ENCODE peak calls at places on chromosomes 16 and 17, in four cellular contexts. C, A, E and S are unnamed samples.

GRCh38 chr17:6558932-6559752 is 2.8 kb upstream of the PITPNM3 start:
- DNase-seq in C (no peak), A (no peak), E (no peak), S (no peak)

GRCh38 chr17:75665981-75666380 is 973 bp downstream of the RECQL5 start:
- DNase-seq in C (no peak), A (no peak), E (no peak), S (no peak)

GRCh38 chr16:4207229-4207628 is 34.7 kb downstream of the SRL start:
- DNase-seq in C (no peak), A (no peak), E (no peak), S (no peak)

GRCh38 chr17:39863918-39864746 is at the start of gene IKZF3:
- DNase-seq in C (peak; percentile 62), A (peak; percentile 13), E (peak; percentile 1), S (peak; percentile 17)

GRCh38 chr16:28829747-28830146 is 6.9 kb downstream of the ATXN2L start:
- DNase-seq in C (no peak), A (no peak), E (no peak), S (no peak)

GRCh38 chr17:2194778-2195417 is 108.7 kb downstream of the SMG6 start:
- DNase-seq in C (no peak), A (no peak), E (no peak), S (no peak)

GRCh38 chr17:6170349-6170748 is 100.2 kb downstream of the WSCD1 start:
- DNase-seq in C (no peak), A (no peak), E (no peak), S (no peak)

GRCh38 chr16:25897677-25898076 is 205.9 kb downstream of the HS3ST4 start:
- DNase-seq in C (no peak), A (no peak), E (no peak), S (no peak)

GRCh38 chr16:87186440-87186839 is 130.8 kb downstream of the C16orf95 start:
- DNase-seq in C (no peak), A (no peak), E (no peak), S (no peak)

GRCh38 chr16:58393138-58393504 is 850 bp downstream of the GINS3 start:
- DNase-seq in C (no peak), A (peak; percentile 22), E (peak; percentile 13), S (no peak)

GRCh38 chr16:76800196-76800595 is 390.8 kb upstream of the MON1B start:
- DNase-seq in C (no peak), A (no peak), E (no peak), S (no peak)

GRCh38 chr16:68401871-68402747 is 46.2 kb downstream of the SMPD3 start:
- DNase-seq in C (no peak), A (peak; percentile 53), E (peak; percentile 70), S (no peak)

GRCh38 chr17:79947351-79948031 is 88.2 kb downstream of the TBC1D16 start:
- DNase-seq in C (no peak), A (peak; percentile 84), E (peak; percentile 92), S (no peak)

GRCh38 chr17:40095944-40096791 is 4.2 kb downstream of the NR1D1 start:
- DNase-seq in C (no peak), A (peak; percentile 61), E (peak; percentile 85), S (peak; percentile 93)

GRCh38 chr17:21287703-21288449 is 3.4 kb downstream of the MAP2K3 start:
- DNase-seq in C (peak; percentile 98), A (peak; percentile 97), E (peak; percentile 95), S (peak; percentile 74)

GRCh38 chr17:59427425-59427921 is 96.0 kb downstream of the YPEL2 start:
- DNase-seq in C (peak; percentile 20), A (peak; percentile 91), E (peak; percentile 80), S (no peak)

GRCh38 chr16:85534536-85535351 is 78.4 kb upstream of the GSE1 start:
- DNase-seq in C (no peak), A (no peak), E (no peak), S (no peak)

DNA sequence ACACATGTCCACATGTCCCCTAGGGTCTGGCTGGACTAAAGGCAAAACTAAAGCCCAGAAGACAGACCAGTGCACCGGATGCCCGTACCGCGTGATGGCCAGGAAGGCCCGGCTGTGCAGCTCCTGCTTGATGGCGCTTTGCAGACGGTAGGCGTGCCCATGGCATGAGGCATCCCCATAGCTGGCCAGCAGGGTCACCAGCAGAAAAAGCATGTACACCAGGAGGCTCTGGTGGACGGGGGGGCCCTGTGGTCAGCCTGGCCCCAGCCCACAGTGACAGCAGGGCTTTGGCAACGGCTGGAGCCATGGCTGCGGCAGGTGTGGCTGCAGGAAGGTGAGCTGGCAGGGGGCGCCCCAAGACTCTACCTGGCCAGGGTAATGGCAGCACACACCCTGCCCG is 42.8 kb downstream of the PKD1 start:
- DNase-seq in C (no peak), A (no peak), E (no peak), S (no peak)
- H3K4me3 ChIP-seq in C (no peak overlapping the region), A (no peak overlapping the region), E (no peak overlapping the region), S (no peak overlapping the region)

GRCh38 chr16:31529398-31530312 is 2.0 kb downstream of the AHSP start:
- DNase-seq in C (no peak), A (no peak), E (no peak), S (no peak)

GRCh38 chr16:31530405-31530804 is 2.7 kb downstream of the AHSP start:
- DNase-seq in C (no peak), A (no peak), E (no peak), S (no peak)

GRCh38 chr16:31525113-31525512 is 2.6 kb upstream of the AHSP start:
- DNase-seq in C (no peak), A (no peak), E (no peak), S (no peak)

GRCh38 chr16:31528726-31529397 is 1.2 kb downstream of the AHSP start:
- DNase-seq in C (no peak), A (peak; percentile 3), E (no peak), S (no peak)

GRCh38 chr16:31527617-31528287 is at the start of gene AHSP:
- DNase-seq in C (no peak), A (no peak), E (no peak), S (no peak)
- H3K4me3 ChIP-seq in C (no peak within 1 kb of the TSS), A (no peak within 1 kb of the TSS), E (no peak within 1 kb of the TSS), S (no peak within 1 kb of the TSS)

GRCh38 chr16:82034981-82035612 is at the start of gene HSD17B2:
- DNase-seq in C (peak; percentile 24), A (peak; percentile 4), E (no peak), S (no peak)
- H3K4me3 ChIP-seq in C (peak within 1 kb of the TSS; percentile 9), A (no peak within 1 kb of the TSS), E (no peak within 1 kb of the TSS), S (no peak within 1 kb of the TSS)

GRCh38 chr17:42191209-42191608 is 3.1 kb downstream of the GHDC start:
- DNase-seq in C (no peak), A (no peak), E (no peak), S (no peak)

GRCh38 chr17:42192189-42193126 is 1.8 kb downstream of the GHDC start:
- DNase-seq in C (no peak), A (no peak), E (no peak), S (no peak)

GRCh38 chr17:42190491-42191180 is 3.7 kb downstream of the GHDC start:
- DNase-seq in C (no peak), A (no peak), E (no peak), S (no peak)

GRCh38 chr17:42194133-42194899 is at the start of gene GHDC:
- DNase-seq in C (peak; percentile 83), A (peak; percentile 79), E (peak; percentile 70), S (peak; percentile 86)

DNA sequence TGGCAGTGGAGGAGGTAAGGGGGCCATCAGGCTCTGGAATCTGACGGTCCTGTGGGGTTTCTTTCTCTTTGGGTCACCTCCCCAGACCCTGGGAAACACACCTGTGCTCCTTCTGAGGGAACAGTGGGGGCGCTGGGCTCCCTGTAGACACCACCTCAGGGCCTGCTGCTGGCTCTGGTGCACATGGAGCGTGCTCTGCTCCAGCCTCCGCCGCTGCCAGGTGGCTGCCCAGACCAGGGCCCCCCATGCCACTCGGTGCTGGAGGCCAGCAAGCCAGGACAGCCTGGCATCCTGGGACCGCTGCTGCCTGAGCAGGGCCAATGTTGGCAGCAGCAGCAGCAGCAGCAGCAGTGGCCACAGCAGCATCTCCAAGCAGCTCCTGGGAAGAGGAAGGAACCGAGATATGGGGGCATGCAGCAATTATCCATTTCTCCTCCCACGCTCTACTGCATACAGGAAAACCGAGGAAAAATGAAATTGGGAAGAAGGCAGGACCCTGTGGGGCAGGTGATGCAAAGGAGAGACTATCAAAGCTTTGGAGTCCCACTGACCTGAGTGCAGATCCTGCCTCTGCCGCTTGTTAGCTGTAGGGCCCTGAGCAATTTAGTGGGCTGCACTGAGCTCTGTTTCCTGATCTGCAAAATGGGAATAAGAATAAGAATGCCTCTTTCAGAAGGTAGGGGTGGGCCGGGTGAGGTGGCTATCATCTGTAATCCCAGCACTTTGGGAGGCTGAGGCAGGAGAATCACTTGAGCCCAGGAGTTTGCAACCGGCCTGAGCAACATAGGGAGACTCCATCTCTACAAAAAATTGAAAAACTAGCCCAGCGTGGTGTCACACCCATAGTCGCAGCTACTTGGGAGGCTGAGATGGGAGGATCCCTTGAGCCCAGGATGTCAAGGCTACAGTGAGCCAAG is 820 bp downstream of the GHDC start:
- DNase-seq in C (no peak), A (no peak), E (no peak), S (no peak)
- H3K4me3 ChIP-seq in C (peak overlapping the region; percentile 79), A (peak overlapping the region; percentile 75), E (peak overlapping the region; percentile 71), S (peak overlapping the region; percentile 76)

DNA sequence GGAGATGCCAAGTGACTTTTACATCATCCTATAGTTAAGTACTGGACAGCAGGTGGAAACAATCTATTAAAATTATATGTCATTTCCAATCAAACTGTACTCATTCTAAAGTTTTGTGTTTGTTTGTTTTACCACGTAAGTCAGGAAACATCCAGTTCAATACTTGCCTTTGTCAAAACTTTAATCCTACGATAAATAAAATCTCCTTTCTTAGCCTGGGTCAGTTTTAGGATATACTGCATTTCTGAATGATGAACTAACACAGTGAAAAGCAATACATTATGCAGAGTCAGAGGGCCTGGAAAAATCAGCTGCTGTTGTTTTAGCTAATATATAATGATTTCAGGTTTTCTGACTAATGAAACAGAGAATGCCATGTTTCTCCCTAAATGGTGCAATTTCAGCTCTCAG is 756.4 kb downstream of the CDH11 start:
- DNase-seq in C (no peak), A (peak; percentile 36), E (peak; percentile 59), S (no peak)
- H3K4me3 ChIP-seq in C (no peak overlapping the region), A (no peak overlapping the region), E (no peak overlapping the region), S (no peak overlapping the region)

GRCh38 chr17:56608941-56609340 is 15.4 kb downstream of the NOG start:
- DNase-seq in C (no peak), A (no peak), E (no peak), S (no peak)
- H3K4me3 ChIP-seq in C (no peak overlapping the region), A (no peak overlapping the region), E (no peak overlapping the region), S (no peak overlapping the region)

GRCh38 chr16:50280932-50281331 is 14.6 kb downstream of the ADCY7 start:
- DNase-seq in C (no peak), A (no peak), E (no peak), S (no peak)
- H3K4me3 ChIP-seq in C (no peak overlapping the region), A (no peak overlapping the region), E (no peak overlapping the region), S (no peak overlapping the region)

GRCh38 chr16:51133691-51134090 is 17.4 kb downstream of the SALL1 start:
- DNase-seq in C (no peak), A (no peak), E (no peak), S (no peak)
- H3K4me3 ChIP-seq in C (no peak overlapping the region), A (no peak overlapping the region), E (no peak overlapping the region), S (no peak overlapping the region)